ENCODE peak calls at places on chromosomes 6 and 20, in ten cellular contexts. One of them, this sample, is unnamed.

GRCh38 chr6:117265425-117266266 is at the start of gene VGLL2:
- DNase-seq in brain microvascular endothelial cell: no peak
- DNase-seq in IMR-90: peak
- DNase-seq in GM12865: no peak
- DNase-seq in fibroblast of the aortic adventitia: peak
- DNase-seq in right lobe of liver: peak
- DNase-seq in astrocyte of the spinal cord: peak
- DNase-seq in body of pancreas: peak
- DNase-seq in astrocyte: peak
- DNase-seq in adrenal gland: peak
- DNase-seq in this sample: peak

GRCh38 chr6:144215402-144215931 is 65.2 kb downstream of the STX11 start:
- DNase-seq in brain microvascular endothelial cell: no peak
- DNase-seq in IMR-90: no peak
- DNase-seq in GM12865: peak
- DNase-seq in fibroblast of the aortic adventitia: peak
- DNase-seq in right lobe of liver: peak
- DNase-seq in astrocyte of the spinal cord: no peak
- DNase-seq in body of pancreas: peak
- DNase-seq in astrocyte: peak
- DNase-seq in adrenal gland: peak
- DNase-seq in this sample: peak

GRCh38 chr20:48965189-48965910 is 43.8 kb downstream of the ARFGEF2 start:
- DNase-seq in brain microvascular endothelial cell: no peak
- DNase-seq in IMR-90: peak
- DNase-seq in GM12865: no peak
- DNase-seq in fibroblast of the aortic adventitia: peak
- DNase-seq in right lobe of liver: no peak
- DNase-seq in astrocyte of the spinal cord: peak
- DNase-seq in body of pancreas: no peak
- DNase-seq in astrocyte: peak
- DNase-seq in adrenal gland: no peak
- DNase-seq in this sample: peak

GRCh38 chr20:36407196-36407733 is 101.1 kb downstream of the DLGAP4 start:
- DNase-seq in brain microvascular endothelial cell: peak
- DNase-seq in IMR-90: peak
- DNase-seq in GM12865: no peak
- DNase-seq in fibroblast of the aortic adventitia: peak
- DNase-seq in right lobe of liver: no peak
- DNase-seq in astrocyte of the spinal cord: no peak
- DNase-seq in body of pancreas: no peak
- DNase-seq in astrocyte: no peak
- DNase-seq in adrenal gland: no peak
- DNase-seq in this sample: peak

GRCh38 chr6:30884521-30885480 is 482 bp downstream of the DDR1 start:
- DNase-seq in brain microvascular endothelial cell: peak
- DNase-seq in IMR-90: peak
- DNase-seq in GM12865: peak
- DNase-seq in fibroblast of the aortic adventitia: no peak
- DNase-seq in right lobe of liver: no peak
- DNase-seq in astrocyte of the spinal cord: peak
- DNase-seq in body of pancreas: peak
- DNase-seq in astrocyte: peak
- DNase-seq in adrenal gland: peak
- DNase-seq in this sample: peak

GRCh38 chr6:142326539-142326938 is 24.7 kb downstream of the ADGRG6 start:
- DNase-seq in brain microvascular endothelial cell: no peak
- DNase-seq in IMR-90: peak
- DNase-seq in GM12865: no peak
- DNase-seq in fibroblast of the aortic adventitia: peak
- DNase-seq in right lobe of liver: no peak
- DNase-seq in astrocyte of the spinal cord: no peak
- DNase-seq in body of pancreas: no peak
- DNase-seq in astrocyte: peak
- DNase-seq in adrenal gland: no peak
- DNase-seq in this sample: no peak

GRCh38 chr6:133774356-133774755 is 114.6 kb upstream of the TCF21 start:
- DNase-seq in brain microvascular endothelial cell: peak
- DNase-seq in IMR-90: peak
- DNase-seq in GM12865: no peak
- DNase-seq in fibroblast of the aortic adventitia: peak
- DNase-seq in right lobe of liver: no peak
- DNase-seq in astrocyte of the spinal cord: peak
- DNase-seq in body of pancreas: no peak
- DNase-seq in astrocyte: peak
- DNase-seq in adrenal gland: no peak
- DNase-seq in this sample: peak

GRCh38 chr6:167745660-167746376 is 80.9 kb upstream of the AFDN start:
- DNase-seq in brain microvascular endothelial cell: no peak
- DNase-seq in IMR-90: no peak
- DNase-seq in GM12865: no peak
- DNase-seq in fibroblast of the aortic adventitia: no peak
- DNase-seq in right lobe of liver: peak
- DNase-seq in astrocyte of the spinal cord: no peak
- DNase-seq in body of pancreas: peak
- DNase-seq in astrocyte: no peak
- DNase-seq in adrenal gland: no peak
- DNase-seq in this sample: no peak

GRCh38 chr6:21826031-21826430 is 232.5 kb downstream of the SOX4 start:
- DNase-seq in brain microvascular endothelial cell: peak
- DNase-seq in IMR-90: peak
- DNase-seq in GM12865: no peak
- DNase-seq in fibroblast of the aortic adventitia: no peak
- DNase-seq in right lobe of liver: no peak
- DNase-seq in astrocyte of the spinal cord: peak
- DNase-seq in body of pancreas: no peak
- DNase-seq in astrocyte: peak
- DNase-seq in adrenal gland: no peak
- DNase-seq in this sample: peak

GRCh38 chr6:68575765-68576439 is 59.2 kb upstream of the ADGRB3 start:
- DNase-seq in brain microvascular endothelial cell: no peak
- DNase-seq in IMR-90: no peak
- DNase-seq in GM12865: no peak
- DNase-seq in fibroblast of the aortic adventitia: no peak
- DNase-seq in right lobe of liver: no peak
- DNase-seq in astrocyte of the spinal cord: peak
- DNase-seq in body of pancreas: peak
- DNase-seq in astrocyte: no peak
- DNase-seq in adrenal gland: no peak
- DNase-seq in this sample: peak

GRCh38 chr6:144305985-144306384 is 20.9 kb downstream of the UTRN start:
- DNase-seq in brain microvascular endothelial cell: peak
- DNase-seq in IMR-90: peak
- DNase-seq in GM12865: peak
- DNase-seq in fibroblast of the aortic adventitia: no peak
- DNase-seq in right lobe of liver: no peak
- DNase-seq in astrocyte of the spinal cord: peak
- DNase-seq in body of pancreas: no peak
- DNase-seq in astrocyte: peak
- DNase-seq in adrenal gland: no peak
- DNase-seq in this sample: peak

GRCh38 chr6:22779062-22779461 is 209.7 kb downstream of the HDGFL1 start:
- DNase-seq in brain microvascular endothelial cell: no peak
- DNase-seq in IMR-90: no peak
- DNase-seq in GM12865: no peak
- DNase-seq in fibroblast of the aortic adventitia: no peak
- DNase-seq in right lobe of liver: no peak
- DNase-seq in astrocyte of the spinal cord: no peak
- DNase-seq in body of pancreas: no peak
- DNase-seq in astrocyte: no peak
- DNase-seq in adrenal gland: no peak
- DNase-seq in this sample: no peak

GRCh38 chr6:14792118-14792955 is 453.5 kb upstream of the JARID2 start:
- DNase-seq in brain microvascular endothelial cell: no peak
- DNase-seq in IMR-90: no peak
- DNase-seq in GM12865: no peak
- DNase-seq in fibroblast of the aortic adventitia: no peak
- DNase-seq in right lobe of liver: no peak
- DNase-seq in astrocyte of the spinal cord: no peak
- DNase-seq in body of pancreas: no peak
- DNase-seq in astrocyte: no peak
- DNase-seq in adrenal gland: no peak
- DNase-seq in this sample: no peak

GRCh38 chr6:35084041-35084491 is 57.1 kb downstream of the TCP11 start:
- DNase-seq in brain microvascular endothelial cell: no peak
- DNase-seq in IMR-90: no peak
- DNase-seq in GM12865: no peak
- DNase-seq in fibroblast of the aortic adventitia: no peak
- DNase-seq in right lobe of liver: peak
- DNase-seq in astrocyte of the spinal cord: no peak
- DNase-seq in body of pancreas: no peak
- DNase-seq in astrocyte: no peak
- DNase-seq in adrenal gland: no peak
- DNase-seq in this sample: no peak

DNA sequence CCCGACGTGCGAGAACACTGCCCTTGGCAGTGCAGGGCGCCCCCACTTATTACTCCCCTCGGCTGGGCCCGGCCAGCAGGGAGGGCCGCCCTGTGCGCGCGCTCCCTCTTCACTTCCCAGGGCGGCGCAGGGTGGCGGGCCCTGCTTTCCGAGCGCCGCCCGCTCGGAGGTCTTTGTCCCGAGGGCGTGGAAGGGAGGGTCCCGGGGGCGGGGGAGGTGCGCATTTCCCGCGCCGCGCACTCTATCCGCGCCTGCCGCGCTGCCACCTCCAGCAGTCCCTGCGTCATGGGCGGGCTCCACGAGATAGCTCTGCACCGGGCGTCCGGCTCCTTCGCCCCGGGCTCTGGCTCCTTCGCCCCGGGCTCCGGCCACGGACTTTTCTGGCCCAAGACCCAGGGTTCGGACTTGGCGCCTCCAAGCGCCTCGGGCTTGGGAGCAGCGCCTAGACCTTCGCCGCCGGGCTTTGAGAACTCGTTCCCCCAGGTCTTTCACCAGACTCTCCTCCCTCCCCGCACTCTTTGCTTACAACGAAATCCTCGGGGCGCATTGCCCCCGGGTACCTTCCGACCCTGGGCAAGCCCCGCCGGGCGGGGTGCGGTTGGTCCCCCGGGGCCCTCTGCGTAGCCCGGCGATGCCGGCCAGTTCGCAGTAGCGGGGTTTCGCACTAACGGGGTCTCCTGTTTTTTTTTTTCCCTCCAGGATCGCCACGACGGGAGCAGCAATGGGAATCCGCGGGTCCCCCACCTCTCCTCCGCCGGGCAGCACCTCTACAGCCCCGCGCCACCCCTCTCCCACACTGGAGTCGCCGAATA is 1.6 kb downstream of the TFAP2C start:
- DNase-seq in brain microvascular endothelial cell: no peak
- DNase-seq in IMR-90: no peak
- DNase-seq in GM12865: no peak
- DNase-seq in fibroblast of the aortic adventitia: no peak
- DNase-seq in right lobe of liver: no peak
- DNase-seq in astrocyte of the spinal cord: peak
- DNase-seq in body of pancreas: no peak
- DNase-seq in astrocyte: peak
- DNase-seq in adrenal gland: no peak
- DNase-seq in this sample: peak
- H3K4me3 ChIP-seq in brain microvascular endothelial cell: peak
- H3K4me3 ChIP-seq in IMR-90: no peak
- H3K4me3 ChIP-seq in GM12865: no peak
- H3K4me3 ChIP-seq in fibroblast of the aortic adventitia: no peak
- H3K4me3 ChIP-seq in right lobe of liver: no peak
- H3K4me3 ChIP-seq in astrocyte of the spinal cord: peak
- H3K4me3 ChIP-seq in body of pancreas: peak
- H3K4me3 ChIP-seq in astrocyte: peak
- H3K4me3 ChIP-seq in adrenal gland: no peak
- H3K4me3 ChIP-seq in this sample: peak

DNA sequence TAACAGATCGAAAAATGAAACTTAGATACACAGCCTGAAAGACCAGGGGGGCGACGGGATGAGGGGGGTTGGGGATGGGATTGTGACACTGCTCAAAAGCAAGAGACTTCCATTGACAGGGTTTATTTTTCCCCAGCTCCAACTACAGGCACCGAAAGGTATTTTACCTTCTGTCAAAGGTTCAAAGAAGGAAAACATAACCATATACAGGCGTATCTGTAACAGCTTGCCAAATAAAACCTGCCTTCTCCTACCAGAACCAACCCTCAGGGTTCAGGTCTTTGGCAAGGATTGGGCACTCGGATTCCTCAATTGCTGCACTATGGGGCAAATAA is 1.3 kb downstream of the EPHA7 start:
- DNase-seq in brain microvascular endothelial cell: no peak
- DNase-seq in IMR-90: no peak
- DNase-seq in GM12865: no peak
- DNase-seq in fibroblast of the aortic adventitia: no peak
- DNase-seq in right lobe of liver: no peak
- DNase-seq in astrocyte of the spinal cord: peak
- DNase-seq in body of pancreas: no peak
- DNase-seq in astrocyte: no peak
- DNase-seq in adrenal gland: no peak
- DNase-seq in this sample: no peak
- TF ChIP-seq CTCF in brain microvascular endothelial cell: no peak
- TF ChIP-seq CTCF in IMR-90: no peak
- TF ChIP-seq CTCF in GM12865: no peak
- TF ChIP-seq CTCF in fibroblast of the aortic adventitia: no peak
- TF ChIP-seq CTCF in right lobe of liver: no peak
- TF ChIP-seq CTCF in astrocyte of the spinal cord: no peak
- TF ChIP-seq CTCF in body of pancreas: no peak
- TF ChIP-seq CTCF in astrocyte: no peak
- TF ChIP-seq CTCF in adrenal gland: no peak
- TF ChIP-seq CTCF in this sample: no peak

GRCh38 chr20:37408202-37408929 is 62.4 kb downstream of the SRC start:
- DNase-seq in brain microvascular endothelial cell: no peak
- DNase-seq in IMR-90: no peak
- DNase-seq in GM12865: no peak
- DNase-seq in fibroblast of the aortic adventitia: peak
- DNase-seq in right lobe of liver: no peak
- DNase-seq in astrocyte of the spinal cord: no peak
- DNase-seq in body of pancreas: no peak
- DNase-seq in astrocyte: no peak
- DNase-seq in adrenal gland: no peak
- DNase-seq in this sample: peak
- H3K4me3 ChIP-seq in brain microvascular endothelial cell: no peak
- H3K4me3 ChIP-seq in IMR-90: no peak
- H3K4me3 ChIP-seq in GM12865: no peak
- H3K4me3 ChIP-seq in fibroblast of the aortic adventitia: no peak
- H3K4me3 ChIP-seq in right lobe of liver: no peak
- H3K4me3 ChIP-seq in astrocyte of the spinal cord: no peak
- H3K4me3 ChIP-seq in body of pancreas: no peak
- H3K4me3 ChIP-seq in astrocyte: no peak
- H3K4me3 ChIP-seq in adrenal gland: no peak
- H3K4me3 ChIP-seq in this sample: no peak

GRCh38 chr6:120058410-120058809 is 708.8 kb upstream of the MAN1A1 start:
- DNase-seq in brain microvascular endothelial cell: no peak
- DNase-seq in IMR-90: no peak
- DNase-seq in GM12865: no peak
- DNase-seq in fibroblast of the aortic adventitia: no peak
- DNase-seq in right lobe of liver: no peak
- DNase-seq in astrocyte of the spinal cord: no peak
- DNase-seq in body of pancreas: no peak
- DNase-seq in astrocyte: no peak
- DNase-seq in adrenal gland: no peak
- DNase-seq in this sample: no peak

GRCh38 chr6:120055071-120055470 is 705.5 kb upstream of the MAN1A1 start:
- DNase-seq in brain microvascular endothelial cell: no peak
- DNase-seq in IMR-90: no peak
- DNase-seq in GM12865: no peak
- DNase-seq in fibroblast of the aortic adventitia: no peak
- DNase-seq in right lobe of liver: no peak
- DNase-seq in astrocyte of the spinal cord: no peak
- DNase-seq in body of pancreas: no peak
- DNase-seq in astrocyte: no peak
- DNase-seq in adrenal gland: no peak
- DNase-seq in this sample: no peak

GRCh38 chr6:120056085-120056484 is 706.5 kb upstream of the MAN1A1 start:
- DNase-seq in brain microvascular endothelial cell: no peak
- DNase-seq in IMR-90: no peak
- DNase-seq in GM12865: peak
- DNase-seq in fibroblast of the aortic adventitia: no peak
- DNase-seq in right lobe of liver: no peak
- DNase-seq in astrocyte of the spinal cord: no peak
- DNase-seq in body of pancreas: no peak
- DNase-seq in astrocyte: no peak
- DNase-seq in adrenal gland: no peak
- DNase-seq in this sample: no peak
- TF ChIP-seq CTCF in brain microvascular endothelial cell: peak
- TF ChIP-seq CTCF in IMR-90: no peak
- TF ChIP-seq CTCF in GM12865: peak
- TF ChIP-seq CTCF in fibroblast of the aortic adventitia: peak
- TF ChIP-seq CTCF in right lobe of liver: peak
- TF ChIP-seq CTCF in astrocyte of the spinal cord: peak
- TF ChIP-seq CTCF in body of pancreas: no peak
- TF ChIP-seq CTCF in astrocyte: no peak
- TF ChIP-seq CTCF in adrenal gland: no peak
- TF ChIP-seq CTCF in this sample: peak

This sample was measured in choroid plexus epithelial cell.